ENCODE peak calls at places on chromosomes 16 and 17, in eight cellular contexts. One of them, this sample, is unnamed.

GRCh38 chr16:8678068-8678927 is 3.9 kb downstream of the ABAT start:
- DNase-seq in HCT116: no peak
- DNase-seq in GM12878: no peak
- DNase-seq in transverse colon: no peak
- DNase-seq in sigmoid colon: no peak
- DNase-seq in prostate gland: no peak
- DNase-seq in endothelial cell of umbilical vein: no peak
- DNase-seq in spleen: peak
- DNase-seq in this sample: no peak

GRCh38 chr16:11328172-11329079 is 16.8 kb upstream of the RMI2 start:
- DNase-seq in HCT116: peak
- DNase-seq in endothelial cell of umbilical vein: peak
- DNase-seq in sigmoid colon: peak
- DNase-seq in GM12878: peak
- DNase-seq in transverse colon: peak
- DNase-seq in prostate gland: no peak
- DNase-seq in spleen: peak
- DNase-seq in this sample: no peak

GRCh38 chr16:90009172-90009899 is 9.9 kb downstream of the DBNDD1 start:
- DNase-seq in transverse colon: no peak
- DNase-seq in spleen: no peak
- DNase-seq in GM12878: no peak
- DNase-seq in prostate gland: no peak
- DNase-seq in HCT116: no peak
- DNase-seq in sigmoid colon: no peak
- DNase-seq in endothelial cell of umbilical vein: no peak
- DNase-seq in this sample: no peak

GRCh38 chr17:37220609-37220953 is 155.2 kb upstream of the C17orf78 start:
- DNase-seq in transverse colon: peak
- DNase-seq in endothelial cell of umbilical vein: peak
- DNase-seq in sigmoid colon: no peak
- DNase-seq in prostate gland: no peak
- DNase-seq in HCT116: peak
- DNase-seq in GM12878: no peak
- DNase-seq in spleen: no peak
- DNase-seq in this sample: no peak

GRCh38 chr16:66298006-66298405 is 68.5 kb upstream of the CDH5 start:
- DNase-seq in transverse colon: no peak
- DNase-seq in HCT116: no peak
- DNase-seq in spleen: no peak
- DNase-seq in endothelial cell of umbilical vein: no peak
- DNase-seq in GM12878: no peak
- DNase-seq in prostate gland: no peak
- DNase-seq in sigmoid colon: peak
- DNase-seq in this sample: no peak

GRCh38 chr16:28974007-28974436 is 556 bp upstream of the SPNS1 start:
- DNase-seq in HCT116: peak
- DNase-seq in transverse colon: peak
- DNase-seq in endothelial cell of umbilical vein: peak
- DNase-seq in prostate gland: no peak
- DNase-seq in spleen: peak
- DNase-seq in GM12878: no peak
- DNase-seq in sigmoid colon: no peak
- DNase-seq in this sample: peak

GRCh38 chr16:4435668-4436067 is 10.0 kb downstream of the DNAJA3 start:
- DNase-seq in GM12878: no peak
- DNase-seq in endothelial cell of umbilical vein: no peak
- DNase-seq in sigmoid colon: no peak
- DNase-seq in HCT116: no peak
- DNase-seq in transverse colon: no peak
- DNase-seq in spleen: no peak
- DNase-seq in prostate gland: no peak
- DNase-seq in this sample: no peak

GRCh38 chr16:59260892-59261291 is 526.8 kb upstream of the GOT2 start:
- DNase-seq in GM12878: no peak
- DNase-seq in sigmoid colon: no peak
- DNase-seq in spleen: no peak
- DNase-seq in HCT116: no peak
- DNase-seq in prostate gland: no peak
- DNase-seq in endothelial cell of umbilical vein: no peak
- DNase-seq in transverse colon: no peak
- DNase-seq in this sample: no peak

GRCh38 chr17:58005728-58006562 is 1.1 kb downstream of the SRSF1 start:
- DNase-seq in transverse colon: no peak
- DNase-seq in HCT116: no peak
- DNase-seq in sigmoid colon: no peak
- DNase-seq in GM12878: no peak
- DNase-seq in prostate gland: peak
- DNase-seq in spleen: no peak
- DNase-seq in endothelial cell of umbilical vein: no peak
- DNase-seq in this sample: no peak

GRCh38 chr17:3802461-3803307 is 1.7 kb upstream of the ITGAE start:
- DNase-seq in sigmoid colon: peak
- DNase-seq in GM12878: no peak
- DNase-seq in HCT116: no peak
- DNase-seq in transverse colon: peak
- DNase-seq in prostate gland: peak
- DNase-seq in endothelial cell of umbilical vein: no peak
- DNase-seq in spleen: no peak
- DNase-seq in this sample: peak
- TF ChIP-seq POLR2A in sigmoid colon: no peak
- TF ChIP-seq POLR2A in GM12878: no peak
- TF ChIP-seq POLR2A in HCT116: no peak
- TF ChIP-seq POLR2A in transverse colon: no peak
- TF ChIP-seq POLR2A in prostate gland: no peak
- TF ChIP-seq POLR2A in endothelial cell of umbilical vein: no peak
- TF ChIP-seq POLR2A in spleen: no peak
- TF ChIP-seq POLR2A in this sample: no peak

GRCh38 chr17:19418312-19418992 is 7.4 kb downstream of the RNF112 start:
- DNase-seq in prostate gland: no peak
- DNase-seq in endothelial cell of umbilical vein: peak
- DNase-seq in sigmoid colon: no peak
- DNase-seq in spleen: no peak
- DNase-seq in transverse colon: no peak
- DNase-seq in GM12878: no peak
- DNase-seq in HCT116: no peak
- DNase-seq in this sample: no peak

GRCh38 chr17:19415311-19415710 is 4.3 kb downstream of the RNF112 start:
- DNase-seq in GM12878: no peak
- DNase-seq in sigmoid colon: no peak
- DNase-seq in HCT116: no peak
- DNase-seq in spleen: no peak
- DNase-seq in endothelial cell of umbilical vein: no peak
- DNase-seq in prostate gland: no peak
- DNase-seq in transverse colon: no peak
- DNase-seq in this sample: no peak

GRCh38 chr17:19417611-19418010 is 6.6 kb downstream of the RNF112 start:
- DNase-seq in spleen: no peak
- DNase-seq in HCT116: no peak
- DNase-seq in transverse colon: no peak
- DNase-seq in prostate gland: no peak
- DNase-seq in GM12878: no peak
- DNase-seq in sigmoid colon: no peak
- DNase-seq in endothelial cell of umbilical vein: no peak
- DNase-seq in this sample: no peak

GRCh38 chr17:19414396-19415280 is 3.6 kb downstream of the RNF112 start:
- DNase-seq in endothelial cell of umbilical vein: no peak
- DNase-seq in transverse colon: no peak
- DNase-seq in prostate gland: no peak
- DNase-seq in sigmoid colon: no peak
- DNase-seq in HCT116: no peak
- DNase-seq in GM12878: no peak
- DNase-seq in spleen: no peak
- DNase-seq in this sample: no peak

GRCh38 chr17:19415806-19416775 is 5.1 kb downstream of the RNF112 start:
- DNase-seq in transverse colon: no peak
- DNase-seq in spleen: no peak
- DNase-seq in endothelial cell of umbilical vein: no peak
- DNase-seq in sigmoid colon: no peak
- DNase-seq in GM12878: no peak
- DNase-seq in prostate gland: no peak
- DNase-seq in HCT116: no peak
- DNase-seq in this sample: no peak
- TF ChIP-seq CTCF in transverse colon: no peak
- TF ChIP-seq CTCF in spleen: no peak
- TF ChIP-seq CTCF in endothelial cell of umbilical vein: no peak
- TF ChIP-seq CTCF in sigmoid colon: no peak
- TF ChIP-seq CTCF in GM12878: no peak
- TF ChIP-seq CTCF in prostate gland: no peak
- TF ChIP-seq CTCF in HCT116: no peak
- TF ChIP-seq CTCF in this sample: no peak

GRCh38 chr16:81035975-81036750 is 521 bp downstream of the ATMIN start:
- DNase-seq in HCT116: no peak
- DNase-seq in endothelial cell of umbilical vein: peak
- DNase-seq in GM12878: no peak
- DNase-seq in spleen: peak
- DNase-seq in sigmoid colon: peak
- DNase-seq in prostate gland: peak
- DNase-seq in transverse colon: peak
- DNase-seq in this sample: no peak
- TF ChIP-seq POLR2AphosphoS5 in HCT116: peak
- TF ChIP-seq POLR2AphosphoS5 in endothelial cell of umbilical vein: no peak
- TF ChIP-seq POLR2AphosphoS5 in GM12878: no peak
- TF ChIP-seq POLR2AphosphoS5 in spleen: peak
- TF ChIP-seq POLR2AphosphoS5 in sigmoid colon: no peak
- TF ChIP-seq POLR2AphosphoS5 in prostate gland: no peak
- TF ChIP-seq POLR2AphosphoS5 in transverse colon: no peak
- TF ChIP-seq POLR2AphosphoS5 in this sample: no peak

GRCh38 chr17:2911755-2912111 is 115.5 kb downstream of the RAP1GAP2 start:
- DNase-seq in spleen: no peak
- DNase-seq in sigmoid colon: no peak
- DNase-seq in transverse colon: no peak
- DNase-seq in GM12878: no peak
- DNase-seq in HCT116: no peak
- DNase-seq in prostate gland: no peak
- DNase-seq in endothelial cell of umbilical vein: no peak
- DNase-seq in this sample: no peak
- TF ChIP-seq POLR2A in spleen: no peak
- TF ChIP-seq POLR2A in sigmoid colon: no peak
- TF ChIP-seq POLR2A in transverse colon: no peak
- TF ChIP-seq POLR2A in GM12878: no peak
- TF ChIP-seq POLR2A in HCT116: no peak
- TF ChIP-seq POLR2A in prostate gland: no peak
- TF ChIP-seq POLR2A in endothelial cell of umbilical vein: no peak
- TF ChIP-seq POLR2A in this sample: no peak

GRCh38 chr16:46612121-46612520 is 9.1 kb downstream of the SHCBP1 start:
- DNase-seq in endothelial cell of umbilical vein: no peak
- DNase-seq in transverse colon: no peak
- DNase-seq in prostate gland: no peak
- DNase-seq in sigmoid colon: no peak
- DNase-seq in spleen: no peak
- DNase-seq in GM12878: no peak
- DNase-seq in HCT116: no peak
- DNase-seq in this sample: no peak

DNA sequence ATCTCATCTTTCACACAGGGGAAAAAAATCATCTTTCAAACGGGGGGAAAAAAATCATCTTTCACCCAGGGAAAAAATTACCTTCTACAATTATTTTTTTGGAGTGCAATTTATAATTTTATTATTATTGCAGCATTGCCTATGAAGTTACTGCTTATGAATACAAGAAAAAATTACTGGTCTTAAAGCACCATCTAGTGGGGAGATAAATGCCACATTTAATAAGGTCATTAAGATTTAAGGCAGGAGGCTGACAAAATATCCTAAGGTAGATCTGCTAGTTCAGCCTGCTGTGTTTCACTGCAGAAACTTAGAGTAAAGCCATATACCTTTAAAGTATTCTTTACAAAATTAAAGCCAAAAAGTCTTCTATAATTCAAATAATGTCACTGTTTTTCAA is 13.7 kb downstream of the SHCBP1 start:
- DNase-seq in sigmoid colon: no peak
- DNase-seq in prostate gland: no peak
- DNase-seq in endothelial cell of umbilical vein: peak
- DNase-seq in HCT116: peak
- DNase-seq in transverse colon: no peak
- DNase-seq in GM12878: no peak
- DNase-seq in spleen: no peak
- DNase-seq in this sample: no peak
- TF ChIP-seq CTCF in sigmoid colon: no peak
- TF ChIP-seq CTCF in prostate gland: peak
- TF ChIP-seq CTCF in endothelial cell of umbilical vein: no peak
- TF ChIP-seq CTCF in HCT116: peak
- TF ChIP-seq CTCF in transverse colon: peak
- TF ChIP-seq CTCF in GM12878: peak
- TF ChIP-seq CTCF in spleen: no peak
- TF ChIP-seq CTCF in this sample: no peak

GRCh38 chr17:82217530-82218204 is 5.0 kb upstream of the CCDC57 start:
- DNase-seq in transverse colon: peak
- DNase-seq in GM12878: no peak
- DNase-seq in HCT116: no peak
- DNase-seq in endothelial cell of umbilical vein: peak
- DNase-seq in spleen: peak
- DNase-seq in prostate gland: no peak
- DNase-seq in sigmoid colon: peak
- DNase-seq in this sample: no peak
- TF ChIP-seq POLR2AphosphoS5 in transverse colon: no peak
- TF ChIP-seq POLR2AphosphoS5 in GM12878: no peak
- TF ChIP-seq POLR2AphosphoS5 in HCT116: peak
- TF ChIP-seq POLR2AphosphoS5 in endothelial cell of umbilical vein: peak
- TF ChIP-seq POLR2AphosphoS5 in spleen: peak
- TF ChIP-seq POLR2AphosphoS5 in prostate gland: no peak
- TF ChIP-seq POLR2AphosphoS5 in sigmoid colon: no peak
- TF ChIP-seq POLR2AphosphoS5 in this sample: no peak

GRCh38 chr17:352421-353212 is at the start of gene RPH3AL:
- DNase-seq in prostate gland: peak
- DNase-seq in endothelial cell of umbilical vein: peak
- DNase-seq in transverse colon: peak
- DNase-seq in spleen: no peak
- DNase-seq in GM12878: no peak
- DNase-seq in sigmoid colon: no peak
- DNase-seq in HCT116: peak
- DNase-seq in this sample: peak
- TF ChIP-seq POLR2A in prostate gland: peak
- TF ChIP-seq POLR2A in endothelial cell of umbilical vein: no peak
- TF ChIP-seq POLR2A in transverse colon: peak
- TF ChIP-seq POLR2A in spleen: no peak
- TF ChIP-seq POLR2A in GM12878: no peak
- TF ChIP-seq POLR2A in sigmoid colon: no peak
- TF ChIP-seq POLR2A in HCT116: no peak
- TF ChIP-seq POLR2A in this sample: no peak

GRCh38 chr17:63848834-63849689 is 6.6 kb upstream of the SMARCD2 start:
- DNase-seq in HCT116: peak
- DNase-seq in endothelial cell of umbilical vein: peak
- DNase-seq in transverse colon: peak
- DNase-seq in GM12878: peak
- DNase-seq in sigmoid colon: peak
- DNase-seq in spleen: peak
- DNase-seq in prostate gland: peak
- DNase-seq in this sample: peak
- TF ChIP-seq CTCF in HCT116: peak
- TF ChIP-seq CTCF in endothelial cell of umbilical vein: peak
- TF ChIP-seq CTCF in transverse colon: peak
- TF ChIP-seq CTCF in GM12878: peak
- TF ChIP-seq CTCF in sigmoid colon: peak
- TF ChIP-seq CTCF in spleen: peak
- TF ChIP-seq CTCF in prostate gland: peak
- TF ChIP-seq CTCF in this sample: peak